ENCODE peak calls at places on chromosomes 6 and 20, in ten cellular contexts. Y, G, Q, A, C, M, J, K, W and B are unnamed samples.
A peak's percentile ranks its signal among the peaks of the same experiment; 100 is the strongest.

GRCh38 chr6:92126983-92127382 is 1292.4 kb downstream of the EPHA7 start:
- DNase-seq in Y (no peak), G (no peak), Q (no peak), A (no peak), C (no peak), M (no peak), J (no peak), K (no peak), W (no peak), B (peak; percentile 51)

GRCh38 chr6:121515615-121516265 is 80.3 kb downstream of the GJA1 start:
- DNase-seq in Y (no peak), G (no peak), Q (no peak), A (no peak), C (no peak), M (no peak), J (peak; percentile 46), K (no peak), W (no peak), B (no peak)

GRCh38 chr6:54698974-54699373 is 147.6 kb upstream of the FAM83B start:
- DNase-seq in Y (no peak), G (no peak), Q (no peak), A (no peak), C (peak; percentile 22), M (no peak), J (no peak), K (no peak), W (no peak), B (no peak)

GRCh38 chr6:130365166-130366010 is 429 bp upstream of the TMEM200A start:
- DNase-seq in Y (peak; percentile 74), G (no peak), Q (peak; percentile 80), A (peak; percentile 24), C (peak; percentile 31), M (peak; percentile 27), J (peak; percentile 70), K (no peak), W (peak; percentile 83), B (peak; percentile 83)

GRCh38 chr20:21125072-21125848 is 622 bp upstream of the KIZ start:
- DNase-seq in Y (peak; percentile 67), G (peak; percentile 70), Q (peak; percentile 78), A (peak; percentile 68), C (peak; percentile 45), M (peak; percentile 88), J (peak; percentile 41), K (peak; percentile 63), W (peak; percentile 38), B (peak; percentile 82)

GRCh38 chr6:125073071-125073470 is 80.5 kb upstream of the TPD52L1 start:
- DNase-seq in Y (no peak), G (no peak), Q (no peak), A (no peak), C (no peak), M (no peak), J (no peak), K (no peak), W (no peak), B (no peak)

GRCh38 chr6:125312478-125312877 is 10.7 kb upstream of the HDDC2 start:
- DNase-seq in Y (no peak), G (no peak), Q (no peak), A (no peak), C (no peak), M (no peak), J (no peak), K (peak; percentile 86), W (no peak), B (no peak)

GRCh38 chr6:10564975-10565374 is 43.8 kb downstream of the GCNT2 start:
- DNase-seq in Y (no peak), G (no peak), Q (no peak), A (no peak), C (no peak), M (no peak), J (no peak), K (no peak), W (no peak), B (no peak)

GRCh38 chr6:49054311-49054710 is 408.7 kb downstream of the MMUT start:
- DNase-seq in Y (no peak), G (no peak), Q (no peak), A (no peak), C (no peak), M (no peak), J (no peak), K (no peak), W (no peak), B (no peak)

GRCh38 chr6:49050606-49051005 is 412.4 kb downstream of the MMUT start:
- DNase-seq in Y (no peak), G (no peak), Q (no peak), A (no peak), C (no peak), M (no peak), J (no peak), K (no peak), W (no peak), B (no peak)

GRCh38 chr6:49052901-49053300 is 410.2 kb downstream of the MMUT start:
- DNase-seq in Y (no peak), G (no peak), Q (no peak), A (no peak), C (no peak), M (no peak), J (no peak), K (no peak), W (no peak), B (no peak)
- TF ChIP-seq POLR2A in Y (no peak), G (no peak), Q (no peak), A (no peak), C (no peak), M (no peak), J (no peak), K (no peak), W (no peak), B (no peak)

GRCh38 chr20:33303595-33303994 is 20.6 kb downstream of the BPIFB1 start:
- DNase-seq in Y (no peak), G (no peak), Q (no peak), A (no peak), C (no peak), M (no peak), J (no peak), K (no peak), W (no peak), B (no peak)

GRCh38 chr20:33301192-33301930 is 18.3 kb downstream of the BPIFB1 start:
- DNase-seq in Y (no peak), G (no peak), Q (no peak), A (no peak), C (no peak), M (peak; percentile 30), J (no peak), K (no peak), W (no peak), B (no peak)

GRCh38 chr20:33306228-33306627 is 23.2 kb downstream of the BPIFB1 start:
- DNase-seq in Y (no peak), G (no peak), Q (no peak), A (no peak), C (no peak), M (no peak), J (no peak), K (no peak), W (no peak), B (no peak)

GRCh38 chr20:33305591-33306057 is 22.6 kb downstream of the BPIFB1 start:
- DNase-seq in Y (no peak), G (no peak), Q (no peak), A (no peak), C (no peak), M (no peak), J (no peak), K (no peak), W (no peak), B (no peak)

DNA sequence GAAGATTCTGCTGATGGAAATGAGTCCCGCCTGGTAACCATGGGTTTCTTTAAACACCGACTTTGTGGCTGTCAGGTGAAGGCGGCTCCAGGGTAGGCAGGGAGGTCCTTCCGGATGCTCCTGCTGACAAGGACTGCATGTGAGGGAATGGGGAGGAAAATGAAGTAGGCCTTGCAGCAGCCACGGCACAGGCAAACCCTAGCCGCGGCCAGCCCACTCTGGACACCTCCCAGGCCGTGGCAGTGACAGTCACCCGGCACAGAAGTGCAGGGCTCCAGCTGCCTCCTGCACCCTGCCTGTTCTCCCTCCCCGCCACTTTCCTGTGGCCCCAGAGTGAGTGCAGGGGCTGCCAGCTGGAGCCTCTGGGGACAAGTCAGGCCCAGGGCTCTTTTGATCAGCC is 21.0 kb downstream of the BPIFB1 start:
- DNase-seq in Y (no peak), G (no peak), Q (no peak), A (no peak), C (no peak), M (no peak), J (no peak), K (no peak), W (no peak), B (no peak)
- TF ChIP-seq POLR2A in Y (no peak), G (no peak), Q (no peak), A (no peak), C (no peak), M (no peak), J (no peak), K (no peak), W (no peak), B (no peak)

GRCh38 chr6:160520043-160520904 is 143.8 kb downstream of the LPA start:
- DNase-seq in Y (peak; percentile 86), G (peak; percentile 49), Q (peak; percentile 86), A (peak; percentile 76), C (no peak), M (peak; percentile 61), J (peak; percentile 34), K (peak; percentile 84), W (peak; percentile 81), B (peak; percentile 93)
- TF ChIP-seq POLR2A in Y (no peak), G (no peak), Q (no peak), A (no peak), C (no peak), M (peak; percentile 36), J (no peak), K (peak; percentile 23), W (no peak), B (no peak)

GRCh38 chr20:54054516-54054915 is 15.9 kb downstream of the BCAS1 start:
- DNase-seq in Y (no peak), G (no peak), Q (no peak), A (no peak), C (no peak), M (no peak), J (no peak), K (no peak), W (no peak), B (no peak)

GRCh38 chr20:54059691-54060364 is 10.6 kb downstream of the BCAS1 start:
- DNase-seq in Y (no peak), G (no peak), Q (no peak), A (no peak), C (no peak), M (no peak), J (no peak), K (no peak), W (no peak), B (no peak)

GRCh38 chr20:54056762-54057639 is 13.4 kb downstream of the BCAS1 start:
- DNase-seq in Y (no peak), G (no peak), Q (no peak), A (no peak), C (no peak), M (no peak), J (no peak), K (no peak), W (no peak), B (no peak)

GRCh38 chr20:54061106-54061881 is 9.1 kb downstream of the BCAS1 start:
- DNase-seq in Y (no peak), G (no peak), Q (no peak), A (no peak), C (no peak), M (no peak), J (peak; percentile 7), K (no peak), W (no peak), B (no peak)

DNA sequence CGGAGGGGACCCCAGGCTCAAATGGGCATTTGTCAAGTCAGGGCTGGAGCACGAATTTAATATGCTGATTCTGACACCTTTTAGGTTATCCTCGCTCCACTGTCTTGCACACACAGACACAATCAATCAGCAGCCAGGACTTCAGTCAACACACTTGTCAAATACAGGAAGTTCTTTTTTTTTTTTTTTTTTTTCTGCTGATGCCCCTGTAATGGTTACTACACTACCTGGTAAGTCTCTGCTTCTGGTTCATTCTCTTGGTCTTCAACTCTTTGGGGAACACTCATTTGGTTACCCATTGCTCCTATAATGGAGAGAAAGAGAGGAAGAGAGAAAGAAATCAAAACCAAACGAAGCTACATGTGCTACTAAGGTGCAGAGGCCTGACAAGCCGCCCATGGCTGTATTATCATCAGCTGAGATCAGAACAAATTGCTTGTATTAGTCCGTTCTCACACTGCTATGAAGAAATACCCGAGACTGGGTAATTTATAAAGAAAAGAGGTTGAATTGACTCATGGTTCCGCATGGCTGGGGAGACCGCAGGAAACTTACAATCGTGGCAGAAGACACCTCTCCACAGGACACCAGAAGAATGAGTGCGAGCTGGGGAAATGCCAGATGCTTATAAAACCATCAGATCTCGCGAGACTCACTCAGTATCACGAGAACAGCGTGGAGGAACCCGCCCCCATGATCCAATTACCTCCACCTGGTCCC is 11.8 kb downstream of the BCAS1 start:
- DNase-seq in Y (no peak), G (no peak), Q (no peak), A (no peak), C (no peak), M (no peak), J (no peak), K (no peak), W (no peak), B (no peak)
- TF ChIP-seq POLR2A in Y (no peak), G (no peak), Q (no peak), A (no peak), C (no peak), M (no peak), J (no peak), K (no peak), W (no peak), B (no peak)